ENCODE peak calls at places on chromosomes 2 and 18, in nine cellular contexts. V is activated CD8-positive, alpha-beta memory T cell treated with anti-CD3 and anti-CD28 coated beads, Interleukin-2, amount 50 U/mL, for 48 hours; C is right lobe of liver; R is H9; A is left cardiac atrium; K is effector memory CD8-positive, alpha-beta T cell; D is astrocyte of the spinal cord; L is hepatocyte; Y is memory B cell. S is an unnamed sample.

GRCh38 chr18:63444567-63444966 is 22.3 kb upstream of the VPS4B start:
- DNase-seq in V (no peak), C (no peak), R (no peak), A (no peak), K (no peak), D (peak), L (peak), Y (no peak), S (peak)

GRCh38 chr18:10094608-10095137 is 180.9 kb downstream of the VAPA start:
- DNase-seq in V (no peak), C (no peak), R (no peak), A (no peak), K (no peak), D (no peak), L (no peak), Y (no peak), S (no peak)

GRCh38 chr2:25043241-25043867 is 1.5 kb downstream of the EFR3B start:
- DNase-seq in V (peak), C (no peak), R (peak), A (no peak), K (no peak), D (peak), L (peak), Y (no peak), S (peak)

GRCh38 chr2:230097841-230098240 is 29.1 kb upstream of the SLC16A14 start:
- DNase-seq in V (no peak), C (no peak), R (no peak), A (no peak), K (no peak), D (no peak), L (no peak), Y (no peak), S (no peak)

GRCh38 chr2:241570961-241571581 is 12.5 kb downstream of the BOK start:
- DNase-seq in V (no peak), C (no peak), R (peak), A (no peak), K (no peak), D (no peak), L (no peak), Y (no peak), S (no peak)

GRCh38 chr2:226575928-226576327 is 223.7 kb downstream of the IRS1 start:
- DNase-seq in V (no peak), C (no peak), R (no peak), A (no peak), K (no peak), D (no peak), L (no peak), Y (no peak), S (no peak)

GRCh38 chr2:239777219-239777618 is 247.9 kb downstream of the NDUFA10 start:
- DNase-seq in V (peak), C (no peak), R (peak), A (no peak), K (no peak), D (no peak), L (no peak), Y (no peak), S (no peak)

GRCh38 chr2:45004569-45005181 is 4.6 kb downstream of the SIX2 start:
- DNase-seq in V (peak), C (no peak), R (peak), A (no peak), K (no peak), D (no peak), L (no peak), Y (no peak), S (no peak)

GRCh38 chr18:79611040-79611681 is 68.4 kb upstream of the CTDP1 start:
- DNase-seq in V (no peak), C (peak), R (no peak), A (peak), K (no peak), D (peak), L (peak), Y (no peak), S (peak)

S was measured in H54.